ENCODE peak calls at places on chromosomes 4 and X, in four cellular contexts. B is GM12878, J is esophagus muscularis mucosa, U is GM23338. O is an unnamed sample.

GRCh38 chr4:5118091-5118786 is 67.0 kb downstream of the STK32B start:
- DNase-seq in J (no peak), B (no peak), U (no peak), O (no peak)

GRCh38 chr4:70713453-70714026 is 8.2 kb upstream of the RUFY3 start:
- DNase-seq in B (peak), U (peak), J (no peak), O (no peak)

GRCh38 chr4:101948951-101949350 is 158.4 kb downstream of the BANK1 start:
- DNase-seq in U (no peak), J (no peak), B (no peak), O (no peak)

GRCh38 chr4:149344436-149344835 is 471.2 kb downstream of the IQCM start:
- DNase-seq in J (no peak), U (no peak), B (no peak), O (peak)

GRCh38 chrX:2831471-2832228 is 2.9 kb downstream of the GYG2 start:
- DNase-seq in J (no peak), B (no peak), U (no peak), O (no peak)

GRCh38 chr4:89358935-89359364 is 51.4 kb upstream of the GPRIN3 start:
- DNase-seq in U (no peak), J (no peak), B (no peak), O (no peak)

GRCh38 chrX:130772313-130773140 is 130.5 kb downstream of the ENOX2 start:
- DNase-seq in J (no peak), B (no peak), U (no peak), O (peak)

GRCh38 chr4:47145630-47146029 is 114.3 kb downstream of the GABRB1 start:
- DNase-seq in J (no peak), U (peak), B (peak), O (peak)

GRCh38 chrX:330726-331144 is 12.1 kb upstream of the GTPBP6 start:
- DNase-seq in J (no peak), U (no peak), B (no peak), O (no peak)

GRCh38 chr4:8917321-8917811 is 45.7 kb upstream of the HMX1 start:
- DNase-seq in B (no peak), U (no peak), J (no peak), O (no peak)

GRCh38 chrX:66915893-66916292 is 277.0 kb upstream of the EDA2R start:
- DNase-seq in B (no peak), U (peak), J (no peak), O (no peak)

GRCh38 chrX:68719181-68719903 is 71.9 kb downstream of the STARD8 start:
- DNase-seq in B (no peak), J (no peak), U (no peak), O (no peak)

GRCh38 chrX:68720851-68721250 is 73.4 kb downstream of the STARD8 start:
- DNase-seq in B (no peak), J (no peak), U (no peak), O (no peak)

GRCh38 chrX:68718443-68718820 is 71.0 kb downstream of the STARD8 start:
- DNase-seq in J (no peak), U (no peak), B (no peak), O (no peak)

GRCh38 chrX:68721546-68721945 is 74.1 kb downstream of the STARD8 start:
- DNase-seq in U (no peak), B (no peak), J (no peak), O (no peak)

DNA sequence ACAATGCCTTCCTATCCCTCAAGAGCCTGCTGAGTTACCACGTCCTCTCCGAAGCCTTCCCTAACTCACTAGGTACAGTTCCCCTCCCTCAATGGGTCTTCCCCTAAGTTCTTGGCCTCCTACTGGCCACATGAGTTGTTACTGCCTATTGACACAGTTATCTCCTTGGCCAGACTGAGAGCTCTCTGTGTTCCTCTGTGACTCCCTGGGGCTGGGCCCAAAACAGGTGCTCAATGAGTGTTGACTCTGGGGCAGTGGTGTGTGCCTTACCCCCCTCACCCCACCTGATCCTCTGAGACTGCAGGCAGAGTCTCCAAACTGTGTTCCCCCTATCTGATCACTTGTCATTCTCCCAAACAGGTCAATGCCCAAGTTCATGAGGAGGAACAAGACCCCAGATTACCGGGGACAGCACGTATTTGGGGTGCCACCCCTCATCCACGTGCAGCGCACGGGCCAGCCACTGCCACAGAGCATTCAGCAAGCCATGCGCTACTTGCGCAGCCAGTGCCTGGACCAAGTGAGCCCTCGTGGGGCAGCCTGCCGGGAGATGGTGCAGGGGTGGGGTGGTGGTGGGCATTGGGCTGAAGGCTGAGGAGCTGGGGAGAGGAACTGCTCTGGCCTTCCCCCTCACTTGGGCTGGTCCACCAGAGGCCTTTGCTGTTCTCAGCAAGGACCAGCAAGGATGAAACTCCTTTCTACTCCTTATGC is 72.6 kb downstream of the STARD8 start:
- DNase-seq in B (no peak), U (peak), J (no peak), O (peak)
- TF ChIP-seq CTCF in B (no peak), U (peak), J (no peak), O (peak)

GRCh38 chr4:62644372-62644771 is 1444.2 kb downstream of the ADGRL3 start:
- DNase-seq in J (no peak), B (no peak), U (peak), O (peak)
- TF ChIP-seq CTCF in J (no peak), B (no peak), U (peak), O (no peak)

GRCh38 chr4:184722798-184723197 is 11.1 kb downstream of the CENPU start:
- DNase-seq in U (no peak), B (no peak), J (no peak), O (no peak)
- TF ChIP-seq CTCF in U (no peak), B (peak), J (no peak), O (peak)

GRCh38 chrX:17587352-17587751 is 149.9 kb upstream of the SCML1 start:
- DNase-seq in J (no peak), U (no peak), B (no peak), O (no peak)
- TF ChIP-seq CTCF in J (no peak), U (no peak), B (no peak), O (no peak)

GRCh38 chrX:57822398-57822797 is 87.9 kb downstream of the ZXDA start:
- DNase-seq in J (no peak), U (no peak), B (no peak), O (no peak)

GRCh38 chrX:57821703-57822375 is 88.4 kb downstream of the ZXDA start:
- DNase-seq in B (peak), J (no peak), U (peak), O (peak)

GRCh38 chrX:57817302-57817701 is 93.0 kb downstream of the ZXDA start:
- DNase-seq in B (no peak), U (peak), J (no peak), O (peak)
- TF ChIP-seq CTCF in B (peak), U (peak), J (peak), O (peak)

GRCh38 chr4:83758331-83758730 is 222.4 kb downstream of the GPAT3 start:
- DNase-seq in J (no peak), U (no peak), B (no peak), O (no peak)

GRCh38 chr4:83751336-83751949 is 215.5 kb downstream of the GPAT3 start:
- DNase-seq in U (no peak), B (no peak), J (no peak), O (no peak)

GRCh38 chr4:83753260-83753659 is 217.4 kb downstream of the GPAT3 start:
- DNase-seq in B (no peak), J (no peak), U (peak), O (no peak)

DNA sequence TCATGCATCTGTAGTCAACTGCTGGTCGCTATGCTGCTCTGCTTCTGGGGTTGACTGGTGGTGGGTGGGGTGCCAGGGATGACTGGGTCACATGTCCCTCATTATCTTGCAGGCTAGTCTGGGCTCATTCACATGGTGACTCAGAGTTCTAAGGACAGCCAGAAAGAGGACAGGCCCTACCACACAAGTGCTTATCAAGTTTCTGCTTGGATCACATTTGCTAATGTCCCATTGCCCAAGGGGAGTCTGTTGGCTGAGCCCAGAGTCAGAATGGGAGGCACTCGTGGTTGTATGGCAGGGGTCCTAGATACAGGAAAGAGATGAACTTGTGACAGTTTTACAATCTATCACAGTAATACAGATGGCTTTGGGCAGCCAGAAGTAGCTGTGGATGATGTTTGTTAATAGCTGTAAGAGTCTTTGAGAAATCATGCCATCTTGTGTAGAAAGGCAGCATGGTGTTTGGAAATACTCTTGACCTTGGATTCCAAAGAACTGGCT is 221.3 kb downstream of the GPAT3 start:
- DNase-seq in J (no peak), U (no peak), B (no peak), O (no peak)
- TF ChIP-seq CTCF in J (no peak), U (no peak), B (no peak), O (no peak)

DNA sequence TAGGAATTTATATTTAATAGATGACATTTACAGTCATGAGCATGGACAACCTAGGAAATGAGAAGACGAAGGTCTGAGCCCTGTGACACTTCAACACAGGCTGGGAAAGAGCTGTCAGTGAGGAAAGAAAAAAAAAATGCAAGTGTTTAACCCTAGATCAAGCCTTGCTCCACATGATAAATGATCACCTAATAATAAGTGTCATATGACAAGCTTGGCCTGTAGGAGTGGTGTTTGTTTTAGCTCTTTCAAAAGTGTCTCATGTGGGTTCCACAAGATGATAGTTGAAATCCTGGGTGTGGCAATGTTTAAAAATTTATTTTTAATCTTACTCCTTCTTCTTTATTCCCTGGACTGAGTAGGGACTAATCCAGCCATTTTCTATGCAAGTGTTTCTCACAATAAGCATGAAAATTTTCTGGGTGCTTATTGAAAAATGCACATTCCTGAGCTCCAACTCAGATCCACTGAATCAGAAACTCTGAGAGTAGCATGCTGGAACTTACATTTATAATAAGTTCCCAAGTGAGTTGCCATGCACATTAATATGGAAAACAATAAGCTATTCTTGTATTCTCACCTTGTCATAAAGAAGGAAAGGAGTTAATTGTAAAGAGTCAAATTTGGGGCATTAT is 138.2 kb downstream of the AREG start:
- DNase-seq in J (no peak), U (no peak), B (no peak), O (peak)
- TF ChIP-seq CTCF in J (no peak), U (no peak), B (no peak), O (no peak)

GRCh38 chr4:166501941-166502382 is 628.9 kb downstream of the TLL1 start:
- DNase-seq in B (no peak), U (peak), J (no peak), O (peak)
- TF ChIP-seq CTCF in B (peak), U (peak), J (peak), O (peak)

GRCh38 chrX:119753639-119754257 is 4.6 kb upstream of the SOWAHD start:
- DNase-seq in U (peak), J (no peak), B (no peak), O (peak)
- TF ChIP-seq CTCF in U (peak), J (peak), B (peak), O (peak)

GRCh38 chr4:114384629-114385028 is 214.0 kb upstream of the UGT8 start:
- DNase-seq in J (no peak), U (peak), B (no peak), O (peak)
- TF ChIP-seq CTCF in J (peak), U (peak), B (no peak), O (peak)

O was measured in choroid plexus epithelial cell.